ENCODE peak calls at places on chromosomes 4 and X, in ten cellular contexts. X, U, J, H, A, W, D, Z, K and O are unnamed samples.

GRCh38 chr4:170111546-170111945 is 21.8 kb upstream of the AADAT start:
- DNase-seq in X (no peak), U (no peak), J (no peak), H (no peak), A (no peak), W (no peak), D (no peak), Z (no peak), K (no peak), O (no peak)

GRCh38 chrX:16903274-16904019 is 33.3 kb upstream of the RBBP7 start:
- DNase-seq in X (no peak), U (no peak), J (no peak), H (no peak), A (no peak), W (no peak), D (no peak), Z (no peak), K (no peak), O (no peak)

GRCh38 chr4:60201052-60201673 is 999.0 kb upstream of the ADGRL3 start:
- DNase-seq in X (peak), U (peak), J (no peak), H (no peak), A (no peak), W (peak), D (peak), Z (peak), K (peak), O (no peak)

GRCh38 chrX:109889289-109890006 is 113.5 kb upstream of the TMEM164 start:
- DNase-seq in X (peak), U (no peak), J (no peak), H (no peak), A (no peak), W (no peak), D (no peak), Z (peak), K (no peak), O (no peak)

GRCh38 chrX:154082396-154083133 is 15.0 kb downstream of the MECP2 start:
- DNase-seq in X (peak), U (no peak), J (no peak), H (no peak), A (no peak), W (no peak), D (no peak), Z (peak), K (no peak), O (no peak)

GRCh38 chr4:30429813-30430466 is 290.2 kb upstream of the PCDH7 start:
- DNase-seq in X (peak), U (no peak), J (no peak), H (no peak), A (no peak), W (no peak), D (no peak), Z (peak), K (no peak), O (no peak)

GRCh38 chr4:13240066-13240465 is 244.1 kb downstream of the RAB28 start:
- DNase-seq in X (peak), U (no peak), J (no peak), H (no peak), A (no peak), W (no peak), D (no peak), Z (peak), K (no peak), O (no peak)

GRCh38 chr4:126405369-126405982 is 1090.7 kb downstream of the FAT4 start:
- DNase-seq in X (peak), U (no peak), J (no peak), H (no peak), A (no peak), W (no peak), D (no peak), Z (peak), K (no peak), O (peak)

GRCh38 chr4:143558823-143559756 is 45.6 kb downstream of the SMARCA5 start:
- DNase-seq in X (peak), U (peak), J (peak), H (peak), A (peak), W (peak), D (peak), Z (peak), K (no peak), O (peak)

GRCh38 chrX:39299615-39300014 is 498.4 kb downstream of the MID1IP1 start:
- DNase-seq in X (no peak), U (no peak), J (no peak), H (no peak), A (no peak), W (no peak), D (no peak), Z (no peak), K (no peak), O (no peak)

GRCh38 chr4:169311643-169312365 is 41.0 kb upstream of the SH3RF1 start:
- DNase-seq in X (peak), U (peak), J (no peak), H (no peak), A (no peak), W (peak), D (no peak), Z (peak), K (peak), O (no peak)

GRCh38 chrX:106963111-106963510 is 36.9 kb downstream of the MORC4 start:
- DNase-seq in X (no peak), U (no peak), J (no peak), H (no peak), A (no peak), W (no peak), D (no peak), Z (no peak), K (no peak), O (no peak)

GRCh38 chrX:19860571-19860970 is 26.8 kb downstream of the SH3KBP1 start:
- DNase-seq in X (no peak), U (no peak), J (no peak), H (no peak), A (no peak), W (no peak), D (no peak), Z (no peak), K (no peak), O (no peak)

GRCh38 chr4:76058888-76059426 is 15.6 kb upstream of the ART3 start:
- DNase-seq in X (no peak), U (no peak), J (no peak), H (no peak), A (no peak), W (no peak), D (no peak), Z (no peak), K (no peak), O (no peak)

GRCh38 chrX:56248492-56248891 is 16.3 kb downstream of the KLF8 start:
- DNase-seq in X (peak), U (no peak), J (peak), H (peak), A (peak), W (peak), D (peak), Z (peak), K (no peak), O (peak)

GRCh38 chrX:42273387-42273786 is 350.0 kb upstream of the CASK start:
- DNase-seq in X (no peak), U (no peak), J (no peak), H (no peak), A (no peak), W (no peak), D (no peak), Z (no peak), K (no peak), O (no peak)

GRCh38 chr4:3340703-3341088 is 47.9 kb downstream of the RGS12 start:
- DNase-seq in X (no peak), U (peak), J (no peak), H (no peak), A (peak), W (no peak), D (no peak), Z (no peak), K (no peak), O (no peak)